ENCODE peak calls at places on chromosomes 2 and 18, in four cellular contexts. A is lung, L is pancreas, P is testis. G is an unnamed sample.
A peak's percentile ranks its signal among the peaks of the same experiment; 100 is the strongest.

GRCh38 chr2:27628767-27629709 is at the start of the genes CCDC121 and GPN1:
- DNase-seq in A (peak; percentile 90), L (peak; percentile 78), P (peak; percentile 91), G (peak; percentile 93)

GRCh38 chr2:30267161-30267568 is 35.8 kb downstream of the LBH start:
- DNase-seq in A (no peak), L (no peak), P (no peak), G (no peak)

GRCh38 chr2:96772903-96773675 is 12.4 kb downstream of the CNNM4 start:
- DNase-seq in A (no peak), L (no peak), P (no peak), G (no peak)

GRCh38 chr2:121626777-121627524 is 22.3 kb downstream of the CLASP1 start:
- DNase-seq in A (peak; percentile 56), L (no peak), P (peak; percentile 85), G (no peak)

GRCh38 chr2:31402388-31402787 is 12.2 kb downstream of the XDH start:
- DNase-seq in A (no peak), L (no peak), P (no peak), G (no peak)

GRCh38 chr18:43664487-43665008 is 387.3 kb upstream of the SYT4 start:
- DNase-seq in A (no peak), L (no peak), P (no peak), G (no peak)

GRCh38 chr2:209496586-209496982 is 72.7 kb downstream of the MAP2 start:
- DNase-seq in A (no peak), L (no peak), P (no peak), G (no peak)

GRCh38 chr2:26669099-26669498 is 23.4 kb upstream of the KCNK3 start:
- DNase-seq in A (no peak), L (no peak), P (no peak), G (no peak)

GRCh38 chr2:99448556-99448955 is 41.3 kb downstream of the REV1 start:
- DNase-seq in A (no peak), L (no peak), P (no peak), G (no peak)

GRCh38 chr2:121498731-121499130 is 31.9 kb upstream of the RNU4ATAC start:
- DNase-seq in A (no peak), L (no peak), P (no peak), G (no peak)

GRCh38 chr18:22541232-22541631 is 123.5 kb upstream of the CTAGE1 start:
- DNase-seq in A (no peak), L (no peak), P (no peak), G (no peak)
- TF ChIP-seq CTCF in A (no peak), L (no peak), P (no peak), G (no peak)

GRCh38 chr2:16082276-16082675 is 141.9 kb downstream of the MYCN start:
- DNase-seq in A (no peak), L (no peak), P (no peak), G (no peak)

GRCh38 chr2:16084274-16084673 is 143.9 kb downstream of the MYCN start:
- DNase-seq in A (no peak), L (no peak), P (no peak), G (no peak)

GRCh38 chr2:16088035-16088696 is 147.8 kb downstream of the MYCN start:
- DNase-seq in A (no peak), L (no peak), P (no peak), G (no peak)

GRCh38 chr2:16081316-16082200 is 141.2 kb downstream of the MYCN start:
- DNase-seq in A (no peak), L (no peak), P (no peak), G (no peak)

GRCh38 chr2:16085073-16085472 is 144.7 kb downstream of the MYCN start:
- DNase-seq in A (no peak), L (no peak), P (no peak), G (no peak)
- H3K27ac ChIP-seq in A (no peak overlapping the region), L (no peak overlapping the region), P (no peak overlapping the region), G (no peak overlapping the region)

DNA sequence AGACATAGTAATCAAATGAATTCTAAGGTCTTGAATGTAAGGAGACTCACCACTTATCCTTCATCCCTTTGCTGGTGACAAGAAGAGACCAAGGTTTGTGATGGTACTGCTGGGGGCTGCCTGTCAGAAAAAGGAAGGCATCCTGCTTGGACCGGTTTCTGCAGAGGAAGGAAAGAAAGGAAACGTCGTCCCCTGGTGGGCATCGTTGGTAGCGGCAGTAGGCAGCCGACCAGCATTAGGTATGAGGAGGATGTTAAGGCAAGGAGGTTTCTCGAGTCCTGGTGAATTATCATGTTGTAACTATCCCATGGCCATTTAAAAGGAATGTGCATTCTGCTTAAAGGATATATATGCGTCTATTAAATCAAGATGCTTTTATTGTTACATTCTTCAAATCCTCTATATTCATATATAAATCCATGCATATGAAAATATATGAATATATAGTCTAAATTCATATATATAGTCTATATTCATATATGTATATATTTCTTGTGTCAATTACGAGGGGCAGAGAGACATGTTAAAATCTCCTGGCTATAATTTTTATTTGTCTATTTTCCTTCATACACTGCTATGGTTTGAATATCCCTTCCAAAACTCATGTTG is 94.4 kb upstream of the TGFA start:
- DNase-seq in A (peak; percentile 63), L (peak; percentile 79), P (peak; percentile 78), G (peak; percentile 77)
- TF ChIP-seq CTCF in A (peak; percentile 87), L (peak; percentile 75), P (peak; percentile 88), G (peak; percentile 96)

GRCh38 chr2:196925768-196926561 is 542 bp downstream of the PGAP1 start:
- DNase-seq in A (peak; percentile 30), L (peak; percentile 19), P (peak; percentile 27), G (no peak)
- H3K27ac ChIP-seq in A (peak overlapping the region; percentile 89), L (peak overlapping the region; percentile 59), P (peak overlapping the region; percentile 91), G (peak overlapping the region; percentile 43)

GRCh38 chr2:241598487-241598886 is 38.5 kb downstream of the THAP4 start:
- DNase-seq in A (no peak), L (peak; percentile 45), P (no peak), G (no peak)

GRCh38 chr2:241597561-241597960 is 39.0 kb downstream of the BOK start:
- DNase-seq in A (no peak), L (no peak), P (no peak), G (no peak)

GRCh38 chr2:241598061-241598460 is 38.9 kb downstream of the THAP4 start:
- DNase-seq in A (no peak), L (no peak), P (peak; percentile 54), G (no peak)

GRCh38 chr2:241593271-241593670 is 34.7 kb downstream of the BOK start:
- DNase-seq in A (no peak), L (no peak), P (no peak), G (no peak)

DNA sequence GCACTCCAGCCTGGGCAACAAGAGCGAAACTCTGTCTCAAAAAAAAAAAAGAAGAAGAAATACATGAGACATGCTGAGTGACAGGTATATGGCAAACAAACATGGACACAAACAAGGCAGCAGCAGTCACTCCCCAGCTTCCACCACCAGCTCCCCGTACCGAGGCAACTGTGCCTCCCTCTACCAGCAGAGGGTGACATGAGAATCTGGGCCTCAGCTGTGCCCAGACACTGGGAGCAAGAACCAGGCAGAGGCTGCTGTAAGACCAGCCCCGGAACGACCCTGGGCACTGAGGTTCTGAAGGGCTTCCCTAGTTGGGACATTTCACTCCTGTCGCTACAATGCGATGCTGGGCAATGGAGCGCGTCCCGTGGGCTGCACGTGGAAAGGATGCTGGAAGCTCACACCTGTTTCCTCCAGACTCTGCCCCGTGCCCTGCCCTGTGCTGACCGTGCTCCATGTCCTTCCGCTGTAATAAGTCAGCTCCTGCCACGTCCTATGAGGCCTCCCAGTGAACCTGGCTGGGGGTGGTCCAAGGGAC is 37.1 kb downstream of the BOK start:
- DNase-seq in A (no peak), L (no peak), P (no peak), G (no peak)
- TF ChIP-seq CTCF in A (no peak), L (no peak), P (no peak), G (no peak)

GRCh38 chr2:35503738-35504160 is 851.8 kb upstream of the CRIM1 start:
- DNase-seq in A (no peak), L (no peak), P (no peak), G (no peak)
- H3K27ac ChIP-seq in A (no peak overlapping the region), L (no peak overlapping the region), P (no peak overlapping the region), G (no peak overlapping the region)

DNA sequence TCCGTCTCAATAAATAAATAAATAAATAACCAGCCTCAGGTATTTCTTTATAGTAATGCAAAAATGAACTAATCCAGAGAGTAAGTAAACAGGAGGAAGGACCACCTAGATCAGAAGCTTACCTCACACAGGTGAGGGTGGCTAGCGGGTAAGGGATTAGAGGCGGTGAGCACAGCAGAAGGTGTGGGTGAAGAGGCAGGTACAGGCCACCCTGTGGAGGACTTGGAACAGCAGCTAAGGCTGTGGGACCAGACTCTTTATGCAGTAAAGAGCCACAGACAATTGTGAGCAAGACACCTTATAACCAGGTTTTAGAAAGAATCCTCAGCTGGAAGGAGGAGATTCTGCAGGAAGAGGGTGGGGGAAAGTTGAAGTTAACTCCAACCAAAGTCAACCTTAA is 34.2 kb upstream of the TTR start:
- DNase-seq in A (no peak), L (no peak), P (no peak), G (no peak)
- TF ChIP-seq CTCF in A (no peak), L (no peak), P (no peak), G (no peak)

G was measured in CD4-positive, alpha-beta T cell.